ENCODE peak calls at places on chromosome 5, in six cellular contexts. D, A, G, M, Z and S are unnamed samples.
A peak's percentile ranks its signal among the peaks of the same experiment; 100 is the strongest.

GRCh38 chr5:129905467-129906176 is 1.4 kb downstream of the CHSY3 start:
- DNase-seq in D (peak; percentile 24), A (peak; percentile 9), M (peak; percentile 16), Z (peak; percentile 6), G (no peak), S (peak; percentile 35)

GRCh38 chr5:170451764-170452365 is 52.0 kb upstream of the KCNIP1 start:
- DNase-seq in G (no peak), Z (peak; percentile 94), A (no peak), D (peak; percentile 6), M (no peak), S (peak; percentile 51)

GRCh38 chr5:71734141-71734540 is 15.1 kb downstream of the CARTPT start:
- DNase-seq in G (no peak), M (no peak), D (no peak), A (no peak), Z (no peak), S (no peak)

GRCh38 chr5:40278881-40279280 is 400.8 kb upstream of the PTGER4 start:
- DNase-seq in M (no peak), Z (no peak), D (no peak), A (no peak), G (no peak), S (no peak)

GRCh38 chr5:151085517-151086031 is 4.7 kb upstream of the TNIP1 start:
- DNase-seq in A (peak; percentile 63), Z (no peak), G (no peak), M (no peak), D (no peak), S (peak; percentile 69)

GRCh38 chr5:52693279-52693678 is 94.4 kb upstream of the ITGA1 start:
- DNase-seq in Z (peak; percentile 49), G (no peak), A (peak; percentile 34), D (peak; percentile 31), M (peak; percentile 14), S (peak; percentile 44)

GRCh38 chr5:180636403-180637075 is 12.9 kb downstream of the FLT4 start:
- DNase-seq in D (no peak), A (no peak), M (no peak), G (no peak), Z (no peak), S (peak; percentile 72)

GRCh38 chr5:16529319-16529718 is 63.7 kb upstream of the ZNF622 start:
- DNase-seq in D (no peak), M (no peak), G (no peak), A (no peak), Z (no peak), S (no peak)

GRCh38 chr5:80755634-80756033 is 100.9 kb upstream of the DHFR start:
- DNase-seq in M (no peak), D (peak; percentile 25), A (peak; percentile 10), Z (no peak), G (peak; percentile 11), S (peak; percentile 40)

GRCh38 chr5:16869821-16870796 is 66.0 kb downstream of the MYO10 start:
- DNase-seq in Z (peak; percentile 42), A (no peak), G (no peak), D (peak; percentile 75), M (peak; percentile 75), S (peak; percentile 78)

GRCh38 chr5:96743065-96743768 is 64.5 kb downstream of the ERAP1 start:
- DNase-seq in G (no peak), D (peak; percentile 19), A (no peak), Z (peak; percentile 34), M (no peak), S (no peak)

GRCh38 chr5:174446446-174446845 is 277.9 kb upstream of the MSX2 start:
- DNase-seq in G (no peak), Z (no peak), D (no peak), M (peak; percentile 7), A (no peak), S (no peak)

GRCh38 chr5:176817864-176818377 is 7.6 kb downstream of the UNC5A start:
- DNase-seq in A (peak; percentile 58), M (no peak), G (peak; percentile 58), Z (peak; percentile 49), D (no peak), S (no peak)

GRCh38 chr5:93748875-93749397 is 7.5 kb upstream of the POU5F2 start:
- DNase-seq in A (no peak), Z (no peak), D (no peak), G (no peak), M (no peak), S (no peak)

GRCh38 chr5:52854949-52855348 is 67.2 kb downstream of the ITGA1 start:
- DNase-seq in M (no peak), D (no peak), A (no peak), G (no peak), Z (no peak), S (no peak)

GRCh38 chr5:59600998-59601397 is 292.5 kb downstream of the PDE4D start:
- DNase-seq in G (no peak), M (peak; percentile 19), A (no peak), Z (no peak), D (no peak), S (no peak)

GRCh38 chr5:52603742-52604141 is 184.0 kb upstream of the ITGA1 start:
- DNase-seq in G (no peak), A (no peak), Z (no peak), M (no peak), D (no peak), S (no peak)

GRCh38 chr5:923473-923873 is 30.8 kb downstream of the TRIP13 start:
- DNase-seq in A (peak; percentile 82), D (peak; percentile 49), G (peak; percentile 87), M (peak; percentile 79), Z (peak; percentile 80), S (peak; percentile 52)

GRCh38 chr5:124536333-124536732 is 210.1 kb downstream of the ZNF608 start:
- DNase-seq in M (no peak), D (no peak), Z (no peak), G (no peak), A (no peak), S (peak; percentile 22)

GRCh38 chr5:71615809-71616208 is 28.7 kb downstream of the MCCC2 start:
- DNase-seq in G (no peak), Z (no peak), M (no peak), D (no peak), A (no peak), S (no peak)

GRCh38 chr5:140261403-140262171 is 41.3 kb downstream of the PFDN1 start:
- DNase-seq in G (no peak), M (peak; percentile 79), Z (peak; percentile 97), A (no peak), D (peak; percentile 85), S (peak; percentile 87)

GRCh38 chr5:2889946-2890475 is 138.5 kb upstream of the IRX2 start:
- DNase-seq in A (no peak), G (no peak), D (no peak), Z (no peak), M (no peak), S (no peak)

GRCh38 chr5:28779161-28779754 is 1740.9 kb upstream of the CDH9 start:
- DNase-seq in G (no peak), Z (peak; percentile 26), A (no peak), D (no peak), M (peak; percentile 10), S (peak; percentile 25)

GRCh38 chr5:121693864-121694263 is 157.8 kb upstream of the FTMT start:
- DNase-seq in Z (no peak), M (peak; percentile 78), D (peak; percentile 26), G (no peak), A (no peak), S (peak; percentile 11)

GRCh38 chr5:72387985-72388384 is 67.8 kb downstream of the PTCD2 start:
- DNase-seq in Z (peak; percentile 86), A (no peak), M (peak; percentile 56), D (peak; percentile 85), G (no peak), S (peak; percentile 90)

GRCh38 chr5:10337986-10338385 is 15.5 kb upstream of the MARCHF6 start:
- DNase-seq in D (no peak), Z (no peak), M (no peak), G (no peak), A (no peak), S (no peak)

GRCh38 chr5:146327471-146327870 is 11.2 kb upstream of the POU4F3 start:
- DNase-seq in A (no peak), D (no peak), G (no peak), Z (no peak), M (no peak), S (no peak)

GRCh38 chr5:90983748-90984147 is 399.4 kb downstream of the ARRDC3 start:
- DNase-seq in D (no peak), Z (no peak), M (peak; percentile 54), A (no peak), G (no peak), S (peak; percentile 44)

GRCh38 chr5:143026380-143026779 is 256.2 kb downstream of the ARHGAP26 start:
- DNase-seq in G (no peak), D (no peak), Z (no peak), M (no peak), A (no peak), S (no peak)

GRCh38 chr5:2756211-2756746 is 4.8 kb upstream of the IRX2 start:
- DNase-seq in Z (peak; percentile 42), D (peak; percentile 63), A (no peak), G (no peak), M (no peak), S (peak; percentile 75)

GRCh38 chr5:45694255-45694834 is 1.8 kb downstream of the HCN1 start:
- DNase-seq in M (no peak), A (no peak), G (no peak), D (peak; percentile 1), Z (no peak), S (no peak)

GRCh38 chr5:55896663-55897062 is 45.5 kb downstream of the IL31RA start:
- DNase-seq in M (no peak), A (no peak), Z (no peak), G (no peak), D (no peak), S (no peak)

GRCh38 chr5:103188436-103188835 is 68.3 kb downstream of the PPIP5K2 start:
- DNase-seq in D (no peak), Z (no peak), G (no peak), M (no peak), A (no peak), S (no peak)

GRCh38 chr5:134824681-134825080 is 21.1 kb upstream of the C5orf24 start:
- DNase-seq in D (no peak), Z (no peak), A (no peak), G (no peak), M (no peak), S (no peak)